ENCODE peak calls at places on chromosomes 5 and 9, in nine cellular contexts. F is fibroblast of lung, O is IMR-90, U is GM12865, G is astrocyte of the spinal cord, C is PC-3, Y is body of pancreas, Z is prostate gland, W is suprapubic skin. T is an unnamed sample.

GRCh38 chr5:7872517-7873149 is 3.7 kb downstream of the MTRR start:
- DNase-seq in Y (no peak), C (no peak), Z (no peak), O (peak), F (no peak), U (no peak), G (no peak), W (no peak), T (peak)

GRCh38 chr5:175344331-175345200 is 99.4 kb downstream of the DRD1 start:
- DNase-seq in C (peak), F (peak), U (no peak), W (no peak), G (peak), Z (peak), Y (no peak), O (peak), T (no peak)

GRCh38 chr5:151098185-151098813 is 17.5 kb upstream of the TNIP1 start:
- DNase-seq in F (no peak), U (peak), G (no peak), W (no peak), Y (no peak), O (no peak), C (no peak), Z (no peak), T (no peak)

GRCh38 chr9:130262061-130262745 is 3.4 kb upstream of the HMCN2 start:
- DNase-seq in O (no peak), Z (no peak), U (no peak), Y (no peak), G (no peak), W (peak), C (no peak), F (no peak), T (no peak)

GRCh38 chr9:121950441-121950840 is 142.7 kb downstream of the TTLL11 start:
- DNase-seq in F (no peak), U (no peak), G (no peak), O (no peak), Y (no peak), Z (no peak), W (no peak), C (no peak), T (no peak)

GRCh38 chr5:180648658-180649296 is 623 bp downstream of the FLT4 start:
- DNase-seq in O (no peak), U (no peak), F (no peak), W (peak), Y (no peak), G (no peak), Z (no peak), C (no peak), T (no peak)

GRCh38 chr9:13427587-13427986 is 148.1 kb upstream of the MPDZ start:
- DNase-seq in U (peak), Y (no peak), G (peak), O (peak), W (no peak), F (peak), C (peak), Z (peak), T (peak)

GRCh38 chr5:21711854-21712752 is 1141.0 kb downstream of the CDH12 start:
- DNase-seq in W (no peak), O (peak), C (peak), G (no peak), F (no peak), Y (no peak), U (no peak), Z (no peak), T (peak)

GRCh38 chr5:119340597-119341218 is 15.1 kb upstream of the TNFAIP8 start:
- DNase-seq in Z (no peak), F (no peak), Y (no peak), C (no peak), O (no peak), W (no peak), U (peak), G (no peak), T (no peak)

GRCh38 chr5:151363673-151364072 is 16.3 kb upstream of the SLC36A2 start:
- DNase-seq in G (no peak), W (no peak), C (no peak), O (no peak), F (no peak), Y (no peak), Z (no peak), U (no peak), T (no peak)

GRCh38 chr5:75040973-75041372 is 11.4 kb downstream of the GCNT4 start:
- DNase-seq in U (no peak), C (peak), O (peak), W (no peak), Y (no peak), F (peak), Z (no peak), G (no peak), T (peak)

GRCh38 chr5:31861601-31862000 is 222.7 kb downstream of the PDZD2 start:
- DNase-seq in C (no peak), F (no peak), U (no peak), Z (no peak), Y (no peak), W (no peak), O (no peak), G (no peak), T (no peak)

GRCh38 chr5:63931841-63932240 is 30.4 kb downstream of the HTR1A start:
- DNase-seq in Z (no peak), U (no peak), C (no peak), Y (no peak), F (no peak), W (no peak), O (no peak), G (no peak), T (no peak)

GRCh38 chr9:111955048-111955447 is 58.4 kb downstream of the UGCG start:
- DNase-seq in Z (no peak), U (no peak), Y (no peak), O (no peak), C (no peak), G (no peak), W (no peak), F (no peak), T (no peak)

GRCh38 chr9:99063522-99063921 is 41.4 kb upstream of the TGFBR1 start:
- DNase-seq in F (no peak), W (no peak), G (no peak), Y (no peak), U (no peak), O (no peak), C (no peak), Z (no peak), T (no peak)

GRCh38 chr9:19788614-19789271 is at the start of gene SLC24A2:
- DNase-seq in O (no peak), C (no peak), Y (no peak), W (no peak), F (no peak), Z (no peak), U (no peak), G (no peak), T (no peak)

GRCh38 chr5:114266374-114266773 is 95.5 kb upstream of the KCNN2 start:
- DNase-seq in F (no peak), Y (no peak), Z (no peak), C (no peak), G (no peak), O (peak), W (no peak), U (no peak), T (no peak)

GRCh38 chr5:1661831-1662558 is 137.6 kb downstream of the MRPL36 start:
- DNase-seq in G (no peak), C (no peak), U (no peak), F (no peak), W (no peak), O (no peak), Z (no peak), Y (no peak), T (no peak)

GRCh38 chr5:16025681-16026080 is 153.9 kb downstream of the MARCHF11 start:
- DNase-seq in W (no peak), Z (no peak), Y (no peak), C (no peak), O (no peak), U (no peak), F (no peak), G (no peak), T (no peak)

GRCh38 chr5:135993248-135993893 is 35.4 kb upstream of the TGFBI start:
- DNase-seq in G (no peak), Z (no peak), Y (no peak), F (peak), W (no peak), C (peak), U (no peak), O (peak), T (peak)

GRCh38 chr9:22079873-22080341 is 70.8 kb upstream of the CDKN2B start:
- DNase-seq in C (no peak), W (no peak), O (peak), G (peak), Y (peak), Z (no peak), F (peak), U (peak), T (peak)

GRCh38 chr9:21305213-21305612 is at the start of gene IFNA5:
- DNase-seq in O (no peak), W (no peak), F (no peak), U (no peak), G (no peak), Z (no peak), Y (no peak), C (no peak), T (no peak)

GRCh38 chr5:68277427-68277826 is 61.9 kb downstream of the PIK3R1 start:
- DNase-seq in Z (no peak), U (no peak), C (peak), F (peak), O (peak), G (peak), Y (no peak), W (no peak), T (peak)

GRCh38 chr9:131555841-131556673 is 10.7 kb downstream of the PRRT1B start:
- DNase-seq in C (no peak), Z (no peak), W (no peak), O (no peak), Y (no peak), F (no peak), G (no peak), U (no peak), T (no peak)

GRCh38 chr9:125472926-125473701 is 211.5 kb downstream of the GAPVD1 start:
- DNase-seq in G (peak), Z (no peak), W (no peak), F (peak), Y (no peak), O (peak), C (no peak), U (no peak), T (no peak)

GRCh38 chr5:54257366-54258118 is 52.8 kb downstream of the ARL15 start:
- DNase-seq in Z (no peak), W (no peak), C (no peak), F (no peak), O (peak), G (no peak), Y (no peak), U (no peak), T (peak)

GRCh38 chr5:115457574-115457973 is 87.0 kb downstream of the FEM1C start:
- DNase-seq in O (no peak), Y (peak), W (no peak), U (no peak), G (no peak), C (no peak), F (no peak), Z (no peak), T (no peak)

GRCh38 chr5:133825631-133826289 is 142.7 kb downstream of the C5orf15 start:
- DNase-seq in C (no peak), W (peak), Z (no peak), F (no peak), O (no peak), G (no peak), U (peak), Y (peak), T (no peak)

GRCh38 chr5:167442922-167443321 is 848.5 kb upstream of the WWC1 start:
- DNase-seq in W (no peak), Y (peak), G (peak), U (no peak), Z (no peak), F (peak), C (no peak), O (no peak), T (peak)

GRCh38 chr9:112623198-112623597 is 94.7 kb downstream of the INIP start:
- DNase-seq in G (no peak), C (no peak), Y (no peak), O (no peak), F (no peak), U (no peak), Z (no peak), W (no peak), T (no peak)

GRCh38 chr5:138725153-138725884 is 27.9 kb upstream of the CTNNA1 start:
- DNase-seq in U (peak), G (peak), C (peak), W (peak), O (peak), F (peak), Y (peak), Z (peak), T (peak)

GRCh38 chr5:138635268-138635667 is 60.1 kb upstream of the HSPA9 start:
- DNase-seq in G (no peak), O (peak), W (peak), Y (no peak), F (peak), Z (peak), U (no peak), C (no peak), T (no peak)

GRCh38 chr5:65833780-65834179 is 92.6 kb upstream of the ERBIN start:
- DNase-seq in U (no peak), Y (no peak), W (no peak), C (no peak), Z (no peak), F (no peak), O (no peak), G (no peak), T (no peak)

GRCh38 chr5:176406436-176407052 is 9.8 kb downstream of the CLTB start:
- DNase-seq in G (no peak), Y (no peak), O (no peak), F (no peak), Z (no peak), W (no peak), U (no peak), C (peak), T (no peak)

GRCh38 chr5:575636-576035 is 36.5 kb upstream of the CEP72 start:
- DNase-seq in Y (no peak), W (no peak), U (no peak), G (no peak), F (no peak), Z (no peak), C (no peak), O (no peak), T (no peak)

GRCh38 chr5:163408311-163408923 is 29.0 kb upstream of the CCNG1 start:
- DNase-seq in O (peak), Z (peak), G (peak), C (peak), Y (peak), F (peak), W (peak), U (peak), T (peak)

GRCh38 chr5:154444559-154445421 is 1.0 kb upstream of the SAP30L start:
- DNase-seq in O (no peak), C (peak), Z (no peak), Y (peak), U (peak), G (no peak), W (no peak), F (peak), T (peak)

DNA sequence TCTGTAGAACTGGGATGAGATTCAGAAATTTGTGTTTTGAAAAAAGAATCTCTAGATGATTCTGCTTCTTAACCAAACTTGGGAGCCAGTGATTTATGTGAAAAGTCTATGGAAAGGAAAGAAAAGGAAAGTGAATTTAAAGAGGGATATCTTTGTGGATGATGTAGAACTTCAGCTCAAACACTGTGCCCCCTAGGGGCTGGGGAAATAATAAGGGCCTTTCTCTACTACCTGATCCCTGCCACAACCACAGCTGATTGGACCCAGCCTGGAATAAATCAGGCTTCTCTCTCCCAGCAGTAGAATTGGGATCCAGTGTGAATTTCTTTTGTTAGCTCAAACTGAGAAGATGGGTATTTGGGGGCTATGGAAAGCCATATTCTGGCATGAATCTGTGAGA is 155.0 kb downstream of the PRELID2 start:
- DNase-seq in C (peak), G (no peak), W (no peak), U (no peak), Y (no peak), F (no peak), O (no peak), Z (no peak), T (peak)
- TF ChIP-seq CTCF in C (peak), G (peak), W (no peak), U (no peak), Y (no peak), F (peak), O (no peak), Z (no peak), T (peak)

GRCh38 chr9:89179920-89180667 is 1.5 kb upstream of the SHC3 start:
- DNase-seq in Y (peak), W (peak), F (peak), U (peak), C (peak), G (peak), O (peak), Z (peak), T (peak)
- H3K4me3 ChIP-seq in Y (no peak), W (peak), F (peak), U (no peak), C (peak), G (peak), O (peak), Z (peak), T (peak)

DNA sequence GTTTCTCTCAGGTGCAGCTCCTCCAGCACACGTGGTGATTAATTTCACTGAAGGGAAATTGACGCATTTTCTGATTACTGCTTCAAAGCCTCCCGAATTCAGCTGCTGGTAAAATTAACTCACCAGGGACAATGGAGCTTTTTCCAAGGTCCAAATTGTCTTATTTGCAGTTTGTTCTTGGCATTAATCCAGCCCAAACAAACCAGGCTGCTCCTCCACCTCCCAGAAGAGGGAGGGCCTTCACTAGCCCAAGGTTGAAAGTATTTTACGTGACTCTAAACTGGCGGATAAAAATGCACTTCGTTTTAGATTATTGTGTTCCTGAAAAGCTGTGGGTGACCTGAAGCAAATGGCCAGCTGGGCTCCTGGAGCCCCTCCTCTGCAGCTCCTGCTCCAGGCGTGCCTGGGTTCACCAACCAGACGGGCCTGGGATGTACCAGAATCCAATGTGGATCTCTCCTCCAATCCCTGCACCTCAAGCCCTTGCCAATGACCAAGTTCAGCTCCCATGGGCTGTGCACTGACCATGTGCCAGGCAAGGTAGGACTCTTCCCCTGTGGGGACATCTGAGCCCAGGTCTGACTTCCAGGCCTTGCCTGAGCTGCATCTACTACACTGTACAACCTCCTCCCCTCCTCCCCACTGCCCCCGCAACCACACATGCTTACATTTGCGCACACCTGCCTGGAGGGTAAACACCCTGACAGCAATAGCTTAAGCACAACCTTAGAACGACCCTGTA is 193.4 kb downstream of the CDK5RAP2 start:
- DNase-seq in G (peak), Z (peak), Y (peak), U (no peak), W (no peak), C (no peak), F (peak), O (no peak), T (no peak)
- TF ChIP-seq CTCF in G (no peak), Z (no peak), Y (no peak), U (no peak), W (no peak), C (no peak), F (no peak), O (no peak), T (no peak)

DNA sequence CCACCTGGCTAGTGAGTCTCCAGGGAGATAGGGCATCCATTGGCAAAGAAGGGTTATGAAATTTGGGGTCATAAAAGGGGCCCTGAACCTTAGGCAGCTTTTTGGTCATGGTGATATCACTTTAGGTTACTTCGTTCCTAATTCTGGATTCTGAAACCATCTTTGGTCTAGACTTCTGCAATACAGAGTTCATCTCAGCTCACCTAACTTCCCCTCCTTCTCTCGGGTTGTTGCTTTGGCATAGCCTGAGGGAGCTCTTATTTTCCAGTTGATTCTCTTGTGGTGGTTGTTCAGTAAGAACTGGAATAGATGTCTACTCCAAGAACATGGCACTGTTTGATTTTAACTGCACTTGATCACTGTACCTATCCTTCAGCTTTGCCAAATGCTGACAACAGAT is 148.9 kb upstream of the RUSC2 start:
- DNase-seq in O (no peak), U (peak), Y (no peak), C (no peak), Z (no peak), W (no peak), F (no peak), G (no peak), T (no peak)
- H3K4me3 ChIP-seq in O (no peak), U (no peak), Y (no peak), C (no peak), Z (no peak), W (no peak), F (no peak), G (no peak), T (no peak)

GRCh38 chr5:93578179-93578812 is 2.7 kb downstream of the NR2F1-AS1 start:
- DNase-seq in U (no peak), C (no peak), Z (no peak), O (peak), W (no peak), G (peak), F (peak), Y (no peak), T (peak)

GRCh38 chr5:93578813-93579560 is 2.0 kb downstream of the NR2F1-AS1 start:
- DNase-seq in U (no peak), W (no peak), Z (no peak), F (peak), C (peak), Y (peak), O (peak), G (peak), T (no peak)

GRCh38 chr5:93580387-93581100 is 475 bp downstream of the NR2F1-AS1 start:
- DNase-seq in U (no peak), W (no peak), Y (no peak), F (peak), O (peak), C (no peak), Z (no peak), G (peak), T (peak)

GRCh38 chr5:93577807-93578178 is 3.2 kb downstream of the NR2F1-AS1 start:
- DNase-seq in C (no peak), F (no peak), U (no peak), W (no peak), Z (no peak), Y (no peak), G (no peak), O (no peak), T (no peak)

DNA sequence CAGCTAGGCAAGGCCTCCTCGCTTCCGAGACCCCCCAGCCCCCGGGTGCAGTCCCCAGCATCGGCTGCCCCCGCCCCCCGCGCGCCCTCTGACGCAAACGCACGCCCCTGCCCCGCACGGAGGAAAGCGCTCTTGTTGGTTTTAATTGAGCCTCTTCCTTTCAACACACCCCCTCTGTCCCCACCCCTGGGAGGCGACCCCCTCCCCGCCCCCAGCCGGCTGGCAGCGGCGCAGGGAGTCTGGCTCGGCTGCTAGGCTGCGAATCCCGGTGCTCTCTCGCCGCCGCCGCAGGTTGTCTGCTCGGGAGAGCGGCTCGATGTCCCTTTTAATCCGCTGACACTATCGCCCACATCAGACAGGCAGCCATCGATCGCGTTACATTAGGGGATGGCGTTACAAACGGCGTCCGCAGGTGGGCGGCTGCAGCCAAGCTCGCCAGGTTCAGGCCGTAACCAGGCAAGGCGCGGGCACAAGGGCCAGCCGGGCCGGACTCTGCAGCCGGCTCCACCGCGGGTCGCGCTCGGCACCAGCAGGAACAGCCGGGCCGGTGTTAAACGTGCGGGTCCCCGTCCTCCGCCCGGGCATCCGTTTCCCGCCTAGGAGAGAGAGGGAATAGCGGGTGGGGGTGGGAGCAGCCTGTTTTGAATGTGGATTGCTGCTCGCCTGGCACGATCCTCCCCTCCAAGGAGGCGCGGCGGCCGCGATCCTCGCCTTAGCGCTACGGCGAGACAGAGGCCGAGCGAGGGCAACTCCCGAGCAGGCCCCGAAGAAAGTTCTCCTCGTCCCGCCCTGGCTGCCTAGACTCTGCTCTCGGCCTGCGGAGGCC is 1.2 kb downstream of the NR2F1-AS1 start:
- DNase-seq in Z (no peak), O (peak), W (no peak), F (peak), G (peak), C (peak), U (no peak), Y (peak), T (peak)
- TF ChIP-seq CTCF in Z (no peak), O (no peak), W (no peak), F (no peak), G (no peak), C (no peak), U (no peak), Y (no peak), T (no peak)